ENCODE peak calls at places on chromosome 5, in four cellular contexts. J is amniotic stem cell, Z is RWPE1, W is RPMI7951. Y is an unnamed sample.

GRCh38 chr5:10617103-10617502 is 53.2 kb downstream of the ANKRD33B start:
- DNase-seq in J (no peak), Z (no peak), W (no peak), Y (no peak)

GRCh38 chr5:1129725-1130082 is 17.8 kb upstream of the SLC12A7 start:
- DNase-seq in J (no peak), Z (peak), W (no peak), Y (no peak)

GRCh38 chr5:60535198-60535597 is 164.8 kb downstream of the DEPDC1B start:
- DNase-seq in J (no peak), Z (no peak), W (no peak), Y (no peak)

GRCh38 chr5:88536146-88536545 is 267.5 kb upstream of the TMEM161B start:
- DNase-seq in J (no peak), Z (peak), W (peak), Y (no peak)

GRCh38 chr5:136006767-136007251 is 22.0 kb upstream of the TGFBI start:
- DNase-seq in J (no peak), Z (peak), W (peak), Y (no peak)

GRCh38 chr5:157778121-157778805 is 34.8 kb downstream of the LSM11 start:
- DNase-seq in J (no peak), Z (peak), W (peak), Y (no peak)

GRCh38 chr5:76474377-76474776 is 71.3 kb downstream of the IQGAP2 start:
- DNase-seq in J (no peak), Z (no peak), W (no peak), Y (no peak)

GRCh38 chr5:159409801-159410200 is 79.5 kb upstream of the IL12B start:
- DNase-seq in J (no peak), Z (no peak), W (no peak), Y (no peak)

GRCh38 chr5:35151151-35151920 is 79.0 kb downstream of the PRLR start:
- DNase-seq in J (no peak), Z (no peak), W (peak), Y (no peak)

GRCh38 chr5:75734913-75735789 is 17.9 kb upstream of the POC5 start:
- DNase-seq in J (no peak), Z (peak), W (peak), Y (peak)

GRCh38 chr5:1542755-1543154 is 19.0 kb upstream of the LPCAT1 start:
- DNase-seq in J (no peak), Z (peak), W (no peak), Y (no peak)

GRCh38 chr5:54159837-54160215 is 150.5 kb downstream of the ARL15 start:
- DNase-seq in J (no peak), Z (no peak), W (no peak), Y (no peak)

GRCh38 chr5:176802116-176802784 is 8.1 kb upstream of the UNC5A start:
- DNase-seq in J (no peak), Z (no peak), W (no peak), Y (no peak)

GRCh38 chr5:39699164-39699563 is 274.4 kb upstream of the DAB2 start:
- DNase-seq in J (no peak), Z (no peak), W (no peak), Y (no peak)

GRCh38 chr5:142512041-142512679 is 173.7 kb downstream of the FGF1 start:
- DNase-seq in J (no peak), Z (no peak), W (no peak), Y (no peak)

GRCh38 chr5:80172067-80172690 is 83.7 kb downstream of the SERINC5 start:
- DNase-seq in J (no peak), Z (no peak), W (peak), Y (no peak)

GRCh38 chr5:55868846-55869245 is 17.7 kb downstream of the IL31RA start:
- DNase-seq in J (peak), Z (peak), W (peak), Y (no peak)

GRCh38 chr5:143008809-143009521 is 238.8 kb downstream of the ARHGAP26 start:
- DNase-seq in J (peak), Z (peak), W (peak), Y (peak)

GRCh38 chr5:139746691-139747582 is 48.7 kb upstream of the PSD2 start:
- DNase-seq in J (no peak), Z (no peak), W (no peak), Y (peak)

GRCh38 chr5:135569755-135570452 is 8.9 kb downstream of the CXCL14 start:
- DNase-seq in J (no peak), Z (peak), W (no peak), Y (no peak)

GRCh38 chr5:96629774-96630173 is 32.4 kb upstream of the CAST start:
- DNase-seq in J (peak), Z (peak), W (peak), Y (no peak)

GRCh38 chr5:132405646-132406045 is 36.1 kb downstream of the SLC22A5 start:
- DNase-seq in J (no peak), Z (no peak), W (no peak), Y (no peak)

GRCh38 chr5:44875661-44876250 is 67.0 kb downstream of the MRPS30 start:
- DNase-seq in J (no peak), Z (peak), W (peak), Y (peak)

GRCh38 chr5:139181835-139182452 is 16.2 kb downstream of the SIL1 start:
- DNase-seq in J (no peak), Z (peak), W (peak), Y (no peak)

GRCh38 chr5:464446-464842 is 21.5 kb downstream of the EXOC3 start:
- DNase-seq in J (no peak), Z (no peak), W (no peak), Y (no peak)

GRCh38 chr5:132114150-132115121 is 40.8 kb downstream of the CSF2 start:
- DNase-seq in J (no peak), Z (no peak), W (peak), Y (no peak)

GRCh38 chr5:139689631-139690384 is 41.7 kb downstream of the CXXC5 start:
- DNase-seq in J (no peak), Z (peak), W (no peak), Y (no peak)

GRCh38 chr5:39205550-39205949 is 13.8 kb downstream of the FYB1 start:
- DNase-seq in J (no peak), Z (no peak), W (no peak), Y (no peak)

GRCh38 chr5:122099060-122099790 is 21.2 kb upstream of the LOX start:
- DNase-seq in J (peak), Z (peak), W (peak), Y (no peak)

GRCh38 chr5:33841829-33842228 is 50.0 kb downstream of the ADAMTS12 start:
- DNase-seq in J (no peak), Z (no peak), W (no peak), Y (no peak)

GRCh38 chr5:32100230-32100629 is 73.9 kb downstream of the GOLPH3 start:
- DNase-seq in J (no peak), Z (no peak), W (no peak), Y (no peak)

GRCh38 chr5:65244031-65244430 is 237.7 kb downstream of the ADAMTS6 start:
- DNase-seq in J (no peak), Z (no peak), W (no peak), Y (no peak)

GRCh38 chr5:126624534-126624933 is 23.8 kb downstream of the PHAX start:
- DNase-seq in J (peak), Z (peak), W (peak), Y (no peak)

GRCh38 chr5:91641730-91642350 is 258.7 kb upstream of the ARRDC3 start:
- DNase-seq in J (peak), Z (peak), W (peak), Y (peak)

GRCh38 chr5:138974227-138975063 is 99.3 kb upstream of the LRRTM2 start:
- DNase-seq in J (no peak), Z (no peak), W (peak), Y (no peak)

Y was measured in GM19239.